ENCODE peak calls at places on chromosome 21, in eight cellular contexts. G is fibroblast of lung, C is H9, U is mammary epithelial cell, T is endodermal cell, W is IMR-90, R is HCT116, M is neural progenitor cell. I is an unnamed sample.
A peak's percentile ranks its signal among the peaks of the same experiment; 100 is the strongest.

GRCh38 chr21:23876925-23877558 is 1730.2 kb downstream of the MRPL39 start:
- DNase-seq in G (peak; percentile 3), C (no peak), U (no peak), T (no peak), W (no peak), R (no peak), M (no peak), I (no peak)

GRCh38 chr21:25568230-25568629 is 39.1 kb downstream of the MRPL39 start:
- DNase-seq in G (peak; percentile 80), C (no peak), U (no peak), T (peak; percentile 49), W (peak; percentile 78), R (no peak), M (peak; percentile 22), I (peak; percentile 75)

GRCh38 chr21:31366825-31367224 is 22.8 kb upstream of the TIAM1 start:
- DNase-seq in G (peak; percentile 96), C (no peak), U (peak; percentile 95), T (no peak), W (peak; percentile 86), R (peak; percentile 98), M (no peak), I (peak; percentile 95)

GRCh38 chr21:31667141-31667540 is 7.6 kb downstream of the SOD1 start:
- DNase-seq in G (no peak), C (no peak), U (no peak), T (no peak), W (no peak), R (no peak), M (no peak), I (no peak)

GRCh38 chr21:25639167-25639921 is at the start of gene JAM2:
- DNase-seq in G (peak; percentile 39), C (peak; percentile 75), U (no peak), T (peak; percentile 90), W (peak; percentile 29), R (no peak), M (peak; percentile 75), I (peak; percentile 17)

GRCh38 chr21:37631319-37632117 is 264.9 kb downstream of the DYRK1A start:
- DNase-seq in G (no peak), C (peak; percentile 63), U (peak; percentile 98), T (peak; percentile 72), W (no peak), R (no peak), M (peak; percentile 76), I (no peak)

GRCh38 chr21:27590271-27590670 is 623.4 kb upstream of the ADAMTS5 start:
- DNase-seq in G (peak; percentile 20), C (no peak), U (no peak), T (no peak), W (no peak), R (no peak), M (no peak), I (no peak)

GRCh38 chr21:15514073-15514946 is 215.5 kb upstream of the USP25 start:
- DNase-seq in G (no peak), C (no peak), U (no peak), T (no peak), W (no peak), R (no peak), M (no peak), I (no peak)

GRCh38 chr21:25366116-25366515 is 241.2 kb downstream of the MRPL39 start:
- DNase-seq in G (no peak), C (no peak), U (no peak), T (no peak), W (no peak), R (no peak), M (no peak), I (no peak)

GRCh38 chr21:15066231-15066577 is 1.4 kb upstream of the NRIP1 start:
- DNase-seq in G (no peak), C (no peak), U (no peak), T (no peak), W (no peak), R (no peak), M (no peak), I (no peak)

GRCh38 chr21:29870814-29871213 is 69.0 kb downstream of the GRIK1 start:
- DNase-seq in G (no peak), C (peak; percentile 70), U (no peak), T (peak; percentile 64), W (no peak), R (no peak), M (no peak), I (no peak)

GRCh38 chr21:33901421-33902288 is 13.9 kb downstream of the ATP5PO start:
- DNase-seq in G (peak; percentile 70), C (peak; percentile 88), U (peak; percentile 33), T (peak; percentile 90), W (peak; percentile 67), R (peak; percentile 38), M (peak; percentile 74), I (peak; percentile 56)

GRCh38 chr21:32412162-32412997 is at the start of gene EVA1C:
- DNase-seq in G (peak; percentile 32), C (peak; percentile 69), U (peak; percentile 69), T (peak; percentile 86), W (peak; percentile 30), R (no peak), M (peak; percentile 63), I (no peak)

GRCh38 chr21:41290106-41290799 is 26.3 kb upstream of the FAM3B start:
- DNase-seq in G (no peak), C (no peak), U (no peak), T (no peak), W (no peak), R (no peak), M (no peak), I (no peak)

GRCh38 chr21:41294548-41295231 is 21.9 kb upstream of the FAM3B start:
- DNase-seq in G (no peak), C (no peak), U (no peak), T (no peak), W (no peak), R (no peak), M (no peak), I (no peak)

DNA sequence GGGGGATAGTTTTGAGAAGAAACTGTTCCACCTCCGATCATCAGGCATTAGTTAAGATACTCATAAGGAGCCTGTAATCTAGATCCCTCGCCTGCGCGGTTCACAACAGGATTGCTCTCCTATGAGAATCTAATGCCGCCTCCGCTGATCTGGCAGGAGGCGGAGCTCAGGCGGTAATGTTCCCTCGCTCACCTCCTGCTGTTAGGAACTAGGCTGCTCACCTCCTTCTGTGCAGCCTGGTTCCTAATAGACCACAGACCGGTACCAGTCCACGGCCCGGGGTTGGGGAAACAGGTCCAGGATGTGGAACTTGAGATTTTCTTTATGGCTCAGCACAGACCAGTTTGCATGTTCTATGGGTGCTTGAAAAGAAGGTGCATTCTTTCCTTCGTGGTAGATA is 27.2 kb upstream of the FAM3B start:
- DNase-seq in G (peak; percentile 23), C (peak; percentile 41), U (no peak), T (peak; percentile 57), W (peak; percentile 4), R (peak; percentile 21), M (peak; percentile 59), I (no peak)
- TF ChIP-seq CTCF in G (no peak), C (no peak), U (no peak), T (no peak), W (no peak), R (peak; percentile 37), M (no peak), I (no peak)

DNA sequence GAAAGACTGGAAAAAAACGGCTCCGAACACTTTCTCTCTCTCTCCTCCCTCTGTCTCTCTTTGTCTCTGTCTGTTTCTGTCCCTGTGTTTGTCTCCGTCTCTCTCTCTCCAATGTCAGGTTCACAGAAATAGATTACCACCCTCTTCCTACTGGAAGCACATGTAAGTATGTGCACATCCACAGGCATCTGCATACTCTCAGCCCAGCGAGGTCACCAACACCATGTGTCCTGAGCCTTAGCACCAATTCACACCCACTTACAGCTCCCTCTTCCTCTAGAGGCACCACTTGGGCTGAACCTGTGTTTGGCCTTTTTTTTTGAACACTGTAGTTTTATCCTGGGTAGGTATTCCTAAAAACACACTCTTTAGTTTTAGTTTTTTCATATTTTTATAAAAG is 130.5 kb downstream of the ETS2 start:
- DNase-seq in G (no peak), C (no peak), U (no peak), T (peak; percentile 64), W (no peak), R (no peak), M (no peak), I (no peak)
- H3K4me1 ChIP-seq in G (peaks cover 8% of the 10 kb centered on the region), C (no peaks in the 10 kb centered on the region), U (no peaks in the 10 kb centered on the region), T (no peaks in the 10 kb centered on the region), W (peaks cover 4% of the 10 kb centered on the region), R (no peaks in the 10 kb centered on the region), M (no peaks in the 10 kb centered on the region), I (no peaks in the 10 kb centered on the region)

GRCh38 chr21:35273331-35273730 is 224.2 kb upstream of the RUNX1 start:
- DNase-seq in G (no peak), C (peak; percentile 35), U (no peak), T (peak; percentile 52), W (no peak), R (no peak), M (peak; percentile 7), I (no peak)

GRCh38 chr21:35274923-35275322 is 225.8 kb upstream of the RUNX1 start:
- DNase-seq in G (no peak), C (no peak), U (no peak), T (no peak), W (no peak), R (no peak), M (no peak), I (no peak)

GRCh38 chr21:35274090-35274489 is 225.0 kb upstream of the RUNX1 start:
- DNase-seq in G (no peak), C (no peak), U (no peak), T (no peak), W (no peak), R (no peak), M (no peak), I (no peak)

GRCh38 chr21:35280221-35280620 is 231.1 kb upstream of the RUNX1 start:
- DNase-seq in G (no peak), C (no peak), U (no peak), T (no peak), W (no peak), R (no peak), M (no peak), I (no peak)

DNA sequence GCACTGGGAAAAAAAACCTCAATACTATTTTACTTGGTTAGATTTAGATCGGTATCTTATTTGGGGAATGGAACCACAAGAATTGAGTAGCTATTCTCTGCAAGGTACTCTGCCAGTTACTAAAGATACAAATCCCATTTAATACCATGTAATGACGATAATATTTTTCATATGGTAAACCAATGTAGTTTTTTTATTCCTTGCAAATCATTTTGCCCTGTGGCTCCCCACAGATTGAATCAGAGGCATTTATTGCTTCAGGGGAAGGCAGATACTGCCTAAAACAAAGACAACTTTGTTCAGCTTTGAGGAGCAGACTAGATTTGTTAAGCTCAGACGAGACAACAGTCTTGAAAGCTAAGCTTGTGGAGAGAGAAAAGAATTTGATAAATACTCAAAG is 226.7 kb upstream of the RUNX1 start:
- DNase-seq in G (peak; percentile 65), C (no peak), U (peak; percentile 98), T (no peak), W (peak; percentile 25), R (no peak), M (no peak), I (peak; percentile 59)
- H3K9ac ChIP-seq in G (no peak overlapping the region), C (no peak overlapping the region), U (peak overlapping the region; percentile 84), T (no peak overlapping the region), W (no peak overlapping the region), R (no peak overlapping the region), M (no peak overlapping the region), I (no peak overlapping the region)

DNA sequence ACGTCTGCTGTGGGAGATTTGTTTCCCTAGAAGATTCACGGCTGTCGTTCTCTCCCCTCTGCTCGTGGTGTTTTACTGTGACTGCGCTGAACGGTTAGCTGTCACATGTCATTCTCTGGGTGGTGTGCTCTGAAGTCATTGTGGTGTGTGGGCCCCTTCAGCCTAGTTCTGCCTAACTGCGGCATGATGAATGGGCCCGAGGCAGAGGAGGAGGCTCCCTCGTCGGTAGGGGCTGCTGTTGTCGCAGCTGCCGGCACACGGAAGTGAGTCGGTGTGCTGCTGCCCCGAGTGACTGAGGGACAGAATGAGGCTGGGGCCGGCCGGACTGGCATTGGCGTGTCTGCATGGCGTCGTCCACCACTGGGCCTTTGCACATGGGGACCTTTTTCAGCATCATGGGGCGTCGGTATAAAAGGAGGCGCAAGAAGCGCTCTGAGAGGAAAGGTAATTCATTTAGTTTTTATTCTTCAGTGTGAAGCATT is 77.9 kb downstream of the ADARB1 start:
- DNase-seq in G (peak; percentile 65), C (peak; percentile 71), U (no peak), T (peak; percentile 84), W (no peak), R (no peak), M (peak; percentile 77), I (peak; percentile 44)
- TF ChIP-seq CTCF in G (no peak), C (peak; percentile 59), U (no peak), T (peak; percentile 70), W (peak; percentile 6), R (no peak), M (peak; percentile 54), I (peak; percentile 30)